ENCODE peak calls at places on chromosomes 2 and 18, in four cellular contexts. W is fibroblast of mammary gland, K is GM13977, M is brain microvascular endothelial cell. O is an unnamed sample.
A peak's percentile ranks its signal among the peaks of the same experiment; 100 is the strongest.

GRCh38 chr2:186726938-186727337 is 33.1 kb downstream of the FAM171B start:
- DNase-seq in W (peak; percentile 34), K (no peak), M (no peak), O (no peak)

GRCh38 chr2:196845371-196845770 is 36.2 kb upstream of the C2orf66 start:
- DNase-seq in W (no peak), K (no peak), M (no peak), O (no peak)

GRCh38 chr18:13893418-13893760 is 21.9 kb downstream of the MC2R start:
- DNase-seq in W (no peak), K (peak; percentile 82), M (no peak), O (no peak)

GRCh38 chr2:134917219-134917957 is 1.2 kb upstream of the CCNT2 start:
- DNase-seq in W (peak; percentile 5), K (no peak), M (no peak), O (peak; percentile 22)

GRCh38 chr2:169808211-169808610 is 9.5 kb downstream of the SSB start:
- DNase-seq in W (peak; percentile 48), K (no peak), M (peak; percentile 20), O (no peak)

GRCh38 chr2:186503827-186504606 is 18.0 kb downstream of the ZC3H15 start:
- DNase-seq in W (peak; percentile 51), K (no peak), M (no peak), O (no peak)

GRCh38 chr2:30250421-30250820 is 19.1 kb downstream of the LBH start:
- DNase-seq in W (no peak), K (no peak), M (no peak), O (peak; percentile 33)

GRCh38 chr2:36408198-36408703 is 52.7 kb downstream of the CRIM1 start:
- DNase-seq in W (no peak), K (no peak), M (peak; percentile 81), O (no peak)

GRCh38 chr2:240129311-240129710 is 6.8 kb downstream of the COPS9 start:
- DNase-seq in W (no peak), K (no peak), M (no peak), O (no peak)

GRCh38 chr2:191171708-191172355 is 21.0 kb upstream of the STAT4 start:
- DNase-seq in W (peak; percentile 98), K (no peak), M (peak; percentile 85), O (no peak)

GRCh38 chr2:234677758-234678538 is 181.1 kb upstream of the ARL4C start:
- DNase-seq in W (peak; percentile 86), K (no peak), M (peak; percentile 33), O (no peak)

GRCh38 chr18:24031916-24032315 is 17.4 kb downstream of the TTC39C start:
- DNase-seq in W (no peak), K (no peak), M (no peak), O (no peak)

GRCh38 chr2:158518083-158518482 is 61.3 kb downstream of the PKP4 start:
- DNase-seq in W (peak; percentile 74), K (no peak), M (no peak), O (no peak)

GRCh38 chr18:11654736-11655604 is 34.1 kb upstream of the GNAL start:
- DNase-seq in W (peak; percentile 29), K (peak; percentile 76), M (peak; percentile 28), O (peak; percentile 67)

GRCh38 chr2:223853425-223853837 is 16.0 kb upstream of the AP1S3 start:
- DNase-seq in W (peak; percentile 54), K (no peak), M (peak; percentile 18), O (no peak)

GRCh38 chr2:17930773-17931172 is 52.3 kb downstream of the KCNS3 start:
- DNase-seq in W (no peak), K (no peak), M (no peak), O (no peak)

GRCh38 chr2:37857485-37858196 is 67.4 kb upstream of the RMDN2 start:
- DNase-seq in W (no peak), K (no peak), M (no peak), O (no peak)

GRCh38 chr2:241965931-241966412 is 96.4 kb downstream of the RTP5 start:
- DNase-seq in W (peak; percentile 86), K (peak; percentile 77), M (peak; percentile 98), O (peak; percentile 81)

GRCh38 chr2:37865640-37866039 is 59.4 kb upstream of the RMDN2 start:
- DNase-seq in W (no peak), K (no peak), M (no peak), O (no peak)

DNA sequence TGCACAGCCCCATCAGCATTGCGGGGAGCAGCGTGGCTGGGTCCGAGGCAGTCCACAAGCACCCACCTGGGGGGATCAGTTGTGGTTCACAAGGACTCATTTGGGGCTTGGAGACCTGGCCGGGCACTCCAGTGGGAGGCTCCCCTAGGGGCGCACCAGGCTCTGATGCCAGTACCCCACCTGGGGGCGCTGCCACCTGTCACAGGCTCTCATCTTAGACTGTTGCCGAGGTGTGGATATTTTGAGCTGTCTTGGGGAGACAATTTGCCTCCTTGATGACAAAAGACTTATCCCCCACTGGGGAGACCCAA is 3.0 kb downstream of the ADRA2B start:
- DNase-seq in W (no peak), K (no peak), M (no peak), O (peak; percentile 66)
- TF ChIP-seq CTCF in W (no peak), K (peak; percentile 30), M (peak; percentile 10), O (no peak)

DNA sequence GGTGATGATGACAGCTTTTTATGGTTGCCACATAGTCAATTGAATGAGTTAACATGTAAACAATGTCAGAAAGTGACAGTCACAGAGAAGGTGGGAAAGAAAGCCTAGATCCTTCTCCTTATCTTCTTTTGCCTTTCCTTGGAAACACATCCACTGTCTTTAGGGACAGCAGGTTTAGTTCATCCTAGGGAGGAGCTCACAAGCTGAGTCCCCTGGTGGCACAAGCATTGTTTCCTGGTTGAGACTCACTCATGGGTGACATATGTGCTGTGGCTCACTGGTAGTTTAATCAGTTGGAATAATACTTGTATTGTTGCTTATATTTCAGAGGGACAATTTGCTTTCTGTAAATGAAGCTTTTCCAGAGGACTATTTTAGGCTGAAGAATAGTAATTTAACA is 598.5 kb downstream of the CNTNAP5 start:
- DNase-seq in W (no peak), K (no peak), M (no peak), O (no peak)
- TF ChIP-seq CTCF in W (no peak), K (no peak), M (no peak), O (no peak)

GRCh38 chr2:120205901-120206581 is 17.2 kb downstream of the TMEM185B start:
- DNase-seq in W (no peak), K (no peak), M (no peak), O (peak; percentile 74)

GRCh38 chr2:120203341-120204021 is 19.7 kb downstream of the TMEM185B start:
- DNase-seq in W (no peak), K (no peak), M (no peak), O (no peak)

GRCh38 chr2:120204945-120205670 is 18.1 kb downstream of the TMEM185B start:
- DNase-seq in W (no peak), K (no peak), M (no peak), O (no peak)

GRCh38 chr2:120204417-120204816 is 18.8 kb downstream of the TMEM185B start:
- DNase-seq in W (no peak), K (no peak), M (no peak), O (no peak)

GRCh38 chr2:120204022-120204405 is 19.2 kb downstream of the TMEM185B start:
- DNase-seq in W (no peak), K (no peak), M (no peak), O (no peak)
- TF ChIP-seq CTCF in W (peak; percentile 8), K (no peak), M (peak; percentile 49), O (no peak)

GRCh38 chr2:231781798-231782726 is 980 bp upstream of the PDE6D start:
- DNase-seq in W (peak; percentile 57), K (no peak), M (peak; percentile 29), O (peak; percentile 40)

GRCh38 chr2:231786917-231787292 is 660 bp downstream of the COPS7B start:
- DNase-seq in W (no peak), K (no peak), M (no peak), O (no peak)

GRCh38 chr2:231785413-231785812 is 832 bp upstream of the COPS7B start:
- DNase-seq in W (no peak), K (no peak), M (no peak), O (no peak)

GRCh38 chr2:231785822-231786176 is 446 bp upstream of the COPS7B start:
- DNase-seq in W (no peak), K (no peak), M (no peak), O (no peak)

DNA sequence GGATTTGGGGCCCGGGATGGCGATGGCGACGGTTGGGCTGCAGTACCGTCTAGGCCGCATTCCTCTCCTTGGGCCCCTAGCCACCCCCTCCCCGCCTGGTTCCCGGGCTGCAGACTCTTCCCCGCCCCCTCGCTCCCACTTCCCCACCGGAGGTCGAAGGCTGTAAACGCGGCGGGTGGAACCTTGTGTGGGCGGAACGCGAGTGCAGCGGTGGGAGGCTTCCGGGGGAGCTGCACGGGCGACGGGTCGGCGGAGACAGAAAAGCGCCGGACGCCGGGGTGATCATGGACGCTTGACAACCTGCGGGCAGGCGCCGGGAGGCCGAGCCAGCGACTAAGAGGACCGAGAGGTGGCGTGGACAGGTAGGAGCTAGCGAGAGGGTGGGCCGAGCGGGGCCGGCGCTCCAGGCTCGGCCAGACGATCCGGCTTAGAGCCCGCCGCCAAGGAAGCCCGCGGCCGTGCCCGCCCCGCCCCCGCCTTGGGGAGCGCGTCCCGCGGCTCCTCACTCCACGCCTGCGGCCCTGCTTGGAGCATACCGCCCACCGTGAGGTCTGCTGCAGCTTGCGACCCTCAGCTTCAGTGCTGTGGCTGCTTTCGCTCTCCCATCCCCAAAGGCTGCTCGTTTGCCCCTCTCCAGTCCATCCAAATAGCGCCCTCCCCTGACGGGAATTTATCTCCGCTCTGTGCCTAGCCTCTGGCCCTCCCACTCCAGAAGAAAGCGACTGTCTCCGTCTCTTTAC is at the start of gene COPS7B:
- DNase-seq in W (peak; percentile 75), K (peak; percentile 86), M (peak; percentile 60), O (peak; percentile 92)
- TF ChIP-seq CTCF in W (peak; percentile 50), K (peak; percentile 61), M (peak; percentile 68), O (peak; percentile 52)

GRCh38 chr2:128530025-128530573 is 211.4 kb upstream of the HS6ST1 start:
- DNase-seq in W (no peak), K (no peak), M (no peak), O (no peak)

GRCh38 chr2:128534688-128535392 is 216.2 kb upstream of the HS6ST1 start:
- DNase-seq in W (no peak), K (no peak), M (no peak), O (no peak)

GRCh38 chr2:128528133-128528532 is 209.5 kb upstream of the HS6ST1 start:
- DNase-seq in W (no peak), K (no peak), M (no peak), O (no peak)

GRCh38 chr2:128533101-128533500 is 214.4 kb upstream of the HS6ST1 start:
- DNase-seq in W (no peak), K (no peak), M (no peak), O (no peak)

DNA sequence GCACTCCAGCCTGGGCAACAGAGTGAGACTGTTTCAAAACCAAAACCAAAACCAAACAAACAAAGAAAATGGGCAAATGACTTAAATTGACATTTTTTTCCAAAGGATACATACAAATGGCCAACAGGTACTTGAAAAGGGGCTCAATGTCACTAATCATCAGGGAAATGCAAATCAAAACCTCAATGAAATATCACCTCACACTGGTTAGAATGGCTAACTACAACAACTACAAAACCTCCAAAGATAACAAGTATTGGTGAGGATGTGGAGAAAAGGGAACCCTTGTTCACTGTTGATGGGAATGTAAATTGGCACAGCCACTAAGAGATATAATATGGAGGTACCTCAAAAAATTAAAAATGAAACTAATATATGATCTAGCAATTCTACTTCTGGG is 213.2 kb upstream of the HS6ST1 start:
- DNase-seq in W (peak; percentile 25), K (no peak), M (no peak), O (no peak)
- TF ChIP-seq CTCF in W (peak; percentile 29), K (peak; percentile 16), M (no peak), O (no peak)